ENCODE peak calls at places on chromosome 2, in eight cellular contexts. One of them, this sample, is unnamed.

GRCh38 chr2:71419145-71419544 is 34.2 kb upstream of the DYSF start:
- DNase-seq in NCI-H2171: no peak
- DNase-seq in activated effector memory CD4-positive, alpha-beta T cell treated with anti-CD3 and anti-CD28 coated beads, Interleukin-2, amount 50 U/mL, for 16 hours: no peak
- DNase-seq in activated CD4-positive, alpha-beta T cell treated with anti-CD3 and anti-CD28 coated beads, Interleukin-2, amount 50 U/mL, for 1 hour: no peak
- DNase-seq in NCI-H1105: no peak
- DNase-seq in epithelial cell of esophagus: no peak
- DNase-seq in GDM1: no peak
- DNase-seq in stimulated activated CD4-positive, alpha-beta T cell treated with anti-CD3 and anti-CD28 coated beads, TNF-alpha, amount 100 ng/mL, for 1 hour: no peak
- DNase-seq in this sample: no peak

GRCh38 chr2:200181732-200182131 is 124.8 kb upstream of the SPATS2L start:
- DNase-seq in NCI-H2171: no peak
- DNase-seq in activated effector memory CD4-positive, alpha-beta T cell treated with anti-CD3 and anti-CD28 coated beads, Interleukin-2, amount 50 U/mL, for 16 hours: no peak
- DNase-seq in activated CD4-positive, alpha-beta T cell treated with anti-CD3 and anti-CD28 coated beads, Interleukin-2, amount 50 U/mL, for 1 hour: no peak
- DNase-seq in NCI-H1105: no peak
- DNase-seq in epithelial cell of esophagus: no peak
- DNase-seq in GDM1: no peak
- DNase-seq in stimulated activated CD4-positive, alpha-beta T cell treated with anti-CD3 and anti-CD28 coated beads, TNF-alpha, amount 100 ng/mL, for 1 hour: no peak
- DNase-seq in this sample: no peak

GRCh38 chr2:137944714-137945113 is 19.6 kb upstream of the HNMT start:
- DNase-seq in NCI-H2171: no peak
- DNase-seq in activated effector memory CD4-positive, alpha-beta T cell treated with anti-CD3 and anti-CD28 coated beads, Interleukin-2, amount 50 U/mL, for 16 hours: no peak
- DNase-seq in activated CD4-positive, alpha-beta T cell treated with anti-CD3 and anti-CD28 coated beads, Interleukin-2, amount 50 U/mL, for 1 hour: no peak
- DNase-seq in NCI-H1105: no peak
- DNase-seq in epithelial cell of esophagus: no peak
- DNase-seq in GDM1: no peak
- DNase-seq in stimulated activated CD4-positive, alpha-beta T cell treated with anti-CD3 and anti-CD28 coated beads, TNF-alpha, amount 100 ng/mL, for 1 hour: no peak
- DNase-seq in this sample: no peak

GRCh38 chr2:138997849-138998517 is 217.8 kb upstream of the NXPH2 start:
- DNase-seq in NCI-H2171: no peak
- DNase-seq in activated effector memory CD4-positive, alpha-beta T cell treated with anti-CD3 and anti-CD28 coated beads, Interleukin-2, amount 50 U/mL, for 16 hours: no peak
- DNase-seq in activated CD4-positive, alpha-beta T cell treated with anti-CD3 and anti-CD28 coated beads, Interleukin-2, amount 50 U/mL, for 1 hour: no peak
- DNase-seq in NCI-H1105: no peak
- DNase-seq in epithelial cell of esophagus: peak
- DNase-seq in GDM1: no peak
- DNase-seq in stimulated activated CD4-positive, alpha-beta T cell treated with anti-CD3 and anti-CD28 coated beads, TNF-alpha, amount 100 ng/mL, for 1 hour: no peak
- DNase-seq in this sample: no peak

GRCh38 chr2:46540496-46541342 is 61.4 kb downstream of the TMEM247 start:
- DNase-seq in NCI-H2171: no peak
- DNase-seq in activated effector memory CD4-positive, alpha-beta T cell treated with anti-CD3 and anti-CD28 coated beads, Interleukin-2, amount 50 U/mL, for 16 hours: no peak
- DNase-seq in activated CD4-positive, alpha-beta T cell treated with anti-CD3 and anti-CD28 coated beads, Interleukin-2, amount 50 U/mL, for 1 hour: no peak
- DNase-seq in NCI-H1105: no peak
- DNase-seq in epithelial cell of esophagus: peak
- DNase-seq in GDM1: no peak
- DNase-seq in stimulated activated CD4-positive, alpha-beta T cell treated with anti-CD3 and anti-CD28 coated beads, TNF-alpha, amount 100 ng/mL, for 1 hour: no peak
- DNase-seq in this sample: no peak

GRCh38 chr2:234955971-234956509 is 4.2 kb downstream of the SH3BP4 start:
- DNase-seq in NCI-H2171: no peak
- DNase-seq in activated effector memory CD4-positive, alpha-beta T cell treated with anti-CD3 and anti-CD28 coated beads, Interleukin-2, amount 50 U/mL, for 16 hours: no peak
- DNase-seq in activated CD4-positive, alpha-beta T cell treated with anti-CD3 and anti-CD28 coated beads, Interleukin-2, amount 50 U/mL, for 1 hour: no peak
- DNase-seq in NCI-H1105: no peak
- DNase-seq in epithelial cell of esophagus: no peak
- DNase-seq in GDM1: no peak
- DNase-seq in stimulated activated CD4-positive, alpha-beta T cell treated with anti-CD3 and anti-CD28 coated beads, TNF-alpha, amount 100 ng/mL, for 1 hour: no peak
- DNase-seq in this sample: peak

GRCh38 chr2:178271629-178272333 is 77.5 kb downstream of the OSBPL6 start:
- DNase-seq in NCI-H2171: no peak
- DNase-seq in activated effector memory CD4-positive, alpha-beta T cell treated with anti-CD3 and anti-CD28 coated beads, Interleukin-2, amount 50 U/mL, for 16 hours: no peak
- DNase-seq in activated CD4-positive, alpha-beta T cell treated with anti-CD3 and anti-CD28 coated beads, Interleukin-2, amount 50 U/mL, for 1 hour: no peak
- DNase-seq in NCI-H1105: no peak
- DNase-seq in epithelial cell of esophagus: peak
- DNase-seq in GDM1: no peak
- DNase-seq in stimulated activated CD4-positive, alpha-beta T cell treated with anti-CD3 and anti-CD28 coated beads, TNF-alpha, amount 100 ng/mL, for 1 hour: no peak
- DNase-seq in this sample: peak

GRCh38 chr2:191230174-191230573 is 15.0 kb upstream of the MYO1B start:
- DNase-seq in NCI-H2171: no peak
- DNase-seq in activated effector memory CD4-positive, alpha-beta T cell treated with anti-CD3 and anti-CD28 coated beads, Interleukin-2, amount 50 U/mL, for 16 hours: no peak
- DNase-seq in activated CD4-positive, alpha-beta T cell treated with anti-CD3 and anti-CD28 coated beads, Interleukin-2, amount 50 U/mL, for 1 hour: no peak
- DNase-seq in NCI-H1105: no peak
- DNase-seq in epithelial cell of esophagus: peak
- DNase-seq in GDM1: no peak
- DNase-seq in stimulated activated CD4-positive, alpha-beta T cell treated with anti-CD3 and anti-CD28 coated beads, TNF-alpha, amount 100 ng/mL, for 1 hour: no peak
- DNase-seq in this sample: no peak

This sample was measured in posterior vena cava.